ENCODE peak calls at places on chromosomes 1 and 21, in four cellular contexts. K, Z, Q and H are unnamed samples.

GRCh38 chr1:111510003-111510380 is 6.6 kb upstream of the ADORA3 start:
- DNase-seq in Z (no peak), K (peak; percentile 2), Q (peak; percentile 72), H (no peak)

GRCh38 chr1:85495556-85495955 is 30.6 kb upstream of the DDAH1 start:
- DNase-seq in K (no peak), Z (no peak), Q (no peak), H (no peak)

GRCh38 chr1:204191481-204191880 is 4.8 kb downstream of the KISS1 start:
- DNase-seq in K (no peak), Z (no peak), Q (no peak), H (no peak)

GRCh38 chr21:33661146-33661545 is 18.8 kb downstream of the ITSN1 start:
- DNase-seq in K (no peak), Z (no peak), Q (no peak), H (no peak)

GRCh38 chr1:55038552-55038838 is 853 bp upstream of the PCSK9 start:
- DNase-seq in Q (no peak), Z (no peak), K (no peak), H (no peak)

GRCh38 chr1:200786792-200787191 is 48.1 kb downstream of the CAMSAP2 start:
- DNase-seq in K (no peak), Z (no peak), Q (no peak), H (no peak)

GRCh38 chr1:43836267-43836951 is 97.2 kb upstream of the ARTN start:
- DNase-seq in K (peak; percentile 80), Z (no peak), Q (peak; percentile 66), H (peak; percentile 91)

GRCh38 chr1:67138813-67139539 is 4.2 kb upstream of the C1orf141 start:
- DNase-seq in K (peak; percentile 63), Q (no peak), Z (no peak), H (peak; percentile 54)

GRCh38 chr1:89908993-89909436 is 85.9 kb upstream of the ZNF326 start:
- DNase-seq in K (no peak), Q (no peak), Z (no peak), H (no peak)

GRCh38 chr1:943545-944340 is 15.3 kb downstream of the NOC2L start:
- DNase-seq in K (no peak), Z (no peak), Q (no peak), H (no peak)

GRCh38 chr1:50105430-50105829 is 3.3 kb upstream of the ELAVL4 start:
- DNase-seq in K (no peak), Q (no peak), Z (no peak), H (no peak)

GRCh38 chr1:162703708-162704107 is 71.4 kb downstream of the DDR2 start:
- DNase-seq in K (no peak), Z (no peak), Q (peak; percentile 42), H (no peak)

GRCh38 chr1:64323054-64323453 is 119.6 kb downstream of the UBE2U start:
- DNase-seq in Z (no peak), Q (no peak), K (no peak), H (no peak)

GRCh38 chr1:155961937-155962336 is 16.4 kb downstream of the ARHGEF2 start:
- DNase-seq in Q (peak; percentile 65), Z (peak; percentile 92), K (no peak), H (no peak)

GRCh38 chr1:195765099-195765498 is 843.1 kb downstream of the KCNT2 start:
- DNase-seq in K (no peak), Z (no peak), Q (no peak), H (no peak)

GRCh38 chr21:9763807-9764206 is 757.6 kb upstream of the TPTE start:
- DNase-seq in Q (no peak), K (no peak), Z (no peak), H (no peak)

GRCh38 chr21:9763306-9763705 is 758.1 kb upstream of the TPTE start:
- DNase-seq in Z (no peak), K (no peak), Q (no peak), H (no peak)

GRCh38 chr21:9772348-9772672 is 749.1 kb upstream of the TPTE start:
- DNase-seq in K (no peak), Z (no peak), Q (no peak), H (no peak)

GRCh38 chr21:9767592-9768375 is 753.6 kb upstream of the TPTE start:
- DNase-seq in K (no peak), Z (peak; percentile 86), Q (no peak), H (no peak)
- H3K9me3 ChIP-seq in K (peaks cover 29% of the 10 kb centered on the region), Z (no peaks in the 10 kb centered on the region), Q (peaks cover 59% of the 10 kb centered on the region), H (peaks cover 90% of the 10 kb centered on the region)

GRCh38 chr1:247760456-247760855 is at the start of gene OR1C1:
- DNase-seq in Q (no peak), K (no peak), Z (no peak), H (no peak)
- H3K9me3 ChIP-seq in Q (no peaks in the 10 kb centered on the region), K (no peaks in the 10 kb centered on the region), Z (no peaks in the 10 kb centered on the region), H (no peaks in the 10 kb centered on the region)

GRCh38 chr21:34923626-34924025 is 125.5 kb downstream of the RUNX1 start:
- DNase-seq in Z (no peak), K (no peak), Q (no peak), H (no peak)
- H3K9me3 ChIP-seq in Z (no peaks in the 10 kb centered on the region), K (no peaks in the 10 kb centered on the region), Q (no peaks in the 10 kb centered on the region), H (no peaks in the 10 kb centered on the region)

GRCh38 chr1:152520561-152521090 is 6.3 kb downstream of the CRCT1 start:
- DNase-seq in Q (no peak), Z (no peak), K (no peak), H (no peak)
- H3K9me3 ChIP-seq in Q (peaks cover 18% of the 10 kb centered on the region), Z (no peaks in the 10 kb centered on the region), K (peaks cover 3% of the 10 kb centered on the region), H (peaks cover 4% of the 10 kb centered on the region)

GRCh38 chr1:78210167-78210566 is 164.4 kb downstream of the GIPC2 start:
- DNase-seq in Z (no peak), K (no peak), Q (no peak), H (no peak)

GRCh38 chr1:78214334-78214733 is 168.6 kb downstream of the GIPC2 start:
- DNase-seq in K (no peak), Q (no peak), Z (no peak), H (no peak)

DNA sequence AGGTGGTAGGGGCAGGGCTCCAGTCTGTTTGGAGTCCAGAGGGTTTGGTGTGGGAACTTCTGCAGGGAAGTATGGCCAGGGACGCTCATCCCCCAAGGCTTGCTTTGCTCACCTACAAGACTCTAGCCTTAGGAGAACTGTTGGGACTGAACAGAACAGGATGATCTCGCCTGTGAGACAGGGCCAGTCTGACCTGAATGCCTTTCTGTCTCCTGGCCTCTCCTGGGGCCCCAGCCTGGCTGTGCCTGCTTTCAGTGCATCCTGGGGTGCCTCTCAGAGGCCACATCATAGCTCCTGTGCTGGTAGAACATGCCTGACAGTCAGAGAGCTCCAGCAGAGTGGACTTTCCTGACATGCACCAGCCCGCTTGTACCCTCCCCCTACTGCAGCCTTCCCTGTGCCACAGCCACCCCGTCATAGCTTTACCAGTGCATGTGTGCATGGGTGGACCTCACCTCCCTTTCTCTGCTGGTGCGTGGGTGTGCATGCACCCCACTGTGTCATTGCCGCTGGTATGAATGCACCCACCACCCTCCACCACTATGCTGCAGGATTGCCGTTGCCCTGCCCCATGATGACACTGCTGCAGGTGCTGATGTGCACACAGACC is 165.8 kb downstream of the GIPC2 start:
- DNase-seq in Z (peak; percentile 16), K (no peak), Q (no peak), H (no peak)
- H3K9me3 ChIP-seq in Z (no peaks in the 10 kb centered on the region), K (no peaks in the 10 kb centered on the region), Q (peaks cover 57% of the 10 kb centered on the region), H (peaks cover 28% of the 10 kb centered on the region)

GRCh38 chr1:227673441-227673840 is 61.7 kb downstream of the JMJD4 start:
- DNase-seq in Q (no peak), Z (no peak), K (no peak), H (no peak)
- H3K9me3 ChIP-seq in Q (peaks cover 100% of the 10 kb centered on the region), Z (no peaks in the 10 kb centered on the region), K (peaks cover 3% of the 10 kb centered on the region), H (peaks cover 99% of the 10 kb centered on the region)

GRCh38 chr21:29321908-29322569 is 23.3 kb downstream of the BACH1 start:
- DNase-seq in Z (no peak), K (no peak), Q (no peak), H (no peak)

GRCh38 chr21:29318354-29318753 is 19.6 kb downstream of the BACH1 start:
- DNase-seq in K (no peak), Q (no peak), Z (no peak), H (no peak)

GRCh38 chr21:29321217-29321616 is 22.5 kb downstream of the BACH1 start:
- DNase-seq in Z (no peak), K (no peak), Q (no peak), H (no peak)

GRCh38 chr21:29322570-29322957 is 23.8 kb downstream of the BACH1 start:
- DNase-seq in K (no peak), Z (no peak), Q (no peak), H (no peak)

GRCh38 chr21:29320021-29320420 is 21.3 kb downstream of the BACH1 start:
- DNase-seq in Z (no peak), K (no peak), Q (no peak), H (no peak)
- H3K9me3 ChIP-seq in Z (no peaks in the 10 kb centered on the region), K (no peaks in the 10 kb centered on the region), Q (no peaks in the 10 kb centered on the region), H (no peaks in the 10 kb centered on the region)

GRCh38 chr1:5480906-5481305 is 511.3 kb downstream of the NPHP4 start:
- DNase-seq in Q (no peak), K (no peak), Z (no peak), H (no peak)
- H3K9me3 ChIP-seq in Q (no peaks in the 10 kb centered on the region), K (no peaks in the 10 kb centered on the region), Z (no peaks in the 10 kb centered on the region), H (no peaks in the 10 kb centered on the region)

GRCh38 chr1:231260351-231260750 is 19.3 kb downstream of the GNPAT start:
- DNase-seq in Z (no peak), K (no peak), Q (no peak), H (no peak)
- H3K9me3 ChIP-seq in Z (no peaks in the 10 kb centered on the region), K (peaks cover 4% of the 10 kb centered on the region), Q (peaks cover 7% of the 10 kb centered on the region), H (no peaks in the 10 kb centered on the region)